ENCODE peak calls at places on chromosomes 6 and 20, in six cellular contexts. E is ovary, X is left ventricle myocardium inferior, W is GM23338, J is stomach, G is tibial nerve. U is an unnamed sample.

GRCh38 chr6:98929498-98930060 is 18.2 kb downstream of the FBXL4 start:
- DNase-seq in E (no peak), X (no peak), W (no peak), J (no peak), G (no peak), U (no peak)

GRCh38 chr20:45325367-45325766 is 17.3 kb upstream of the MATN4 start:
- DNase-seq in E (no peak), X (no peak), W (no peak), J (no peak), G (no peak), U (no peak)

GRCh38 chr20:45308078-45308778 is at the start of gene MATN4:
- DNase-seq in E (no peak), X (no peak), W (peak; percentile 65), J (peak; percentile 77), G (no peak), U (no peak)

GRCh38 chr6:20954325-20954724 is 420.1 kb downstream of the CDKAL1 start:
- DNase-seq in E (no peak), X (no peak), W (no peak), J (no peak), G (no peak), U (no peak)

GRCh38 chr6:40569162-40569920 is 17.8 kb downstream of the LRFN2 start:
- DNase-seq in E (no peak), X (no peak), W (no peak), J (no peak), G (no peak), U (no peak)

GRCh38 chr20:10902836-10903410 is 229.1 kb upstream of the JAG1 start:
- DNase-seq in E (no peak), X (no peak), W (no peak), J (no peak), G (no peak), U (no peak)

GRCh38 chr6:5749666-5750215 is 257.0 kb downstream of the NRN1 start:
- DNase-seq in E (no peak), X (no peak), W (no peak), J (no peak), G (no peak), U (no peak)

GRCh38 chr6:79438015-79438414 is 99.2 kb downstream of the LCA5 start:
- DNase-seq in E (no peak), X (peak; percentile 15), W (no peak), J (no peak), G (no peak), U (no peak)

GRCh38 chr6:18395177-18395850 is 8.2 kb downstream of the RNF144B start:
- DNase-seq in E (no peak), X (no peak), W (peak; percentile 84), J (no peak), G (no peak), U (no peak)

GRCh38 chr6:106077170-106077569 is 9.0 kb upstream of the PRDM1 start:
- DNase-seq in E (no peak), X (no peak), W (no peak), J (no peak), G (no peak), U (no peak)

GRCh38 chr6:139605350-139605749 is 230.9 kb upstream of the CITED2 start:
- DNase-seq in E (no peak), X (no peak), W (no peak), J (no peak), G (no peak), U (no peak)

GRCh38 chr6:148954934-148955915 is 208.4 kb downstream of the UST start:
- DNase-seq in E (no peak), X (no peak), W (no peak), J (no peak), G (no peak), U (no peak)

GRCh38 chr6:119626884-119627619 is 277.5 kb upstream of the MAN1A1 start:
- DNase-seq in E (no peak), X (no peak), W (no peak), J (no peak), G (no peak), U (no peak)

GRCh38 chr6:143112837-143113236 is 52.1 kb downstream of the AIG1 start:
- DNase-seq in E (no peak), X (no peak), W (no peak), J (no peak), G (no peak), U (no peak)

GRCh38 chr20:25336561-25337422 is 53.8 kb downstream of the ABHD12 start:
- DNase-seq in E (no peak), X (no peak), W (peak; percentile 76), J (no peak), G (no peak), U (no peak)

GRCh38 chr20:56995635-56996075 is 270.8 kb downstream of the BMP7 start:
- DNase-seq in E (no peak), X (no peak), W (peak; percentile 86), J (no peak), G (no peak), U (no peak)

GRCh38 chr6:47247227-47247797 is 62.4 kb downstream of the TNFRSF21 start:
- DNase-seq in E (no peak), X (no peak), W (no peak), J (no peak), G (no peak), U (no peak)

GRCh38 chr6:11854418-11855165 is 76.0 kb upstream of the ADTRP start:
- DNase-seq in E (no peak), X (no peak), W (no peak), J (no peak), G (no peak), U (no peak)

GRCh38 chr20:19938421-19938787 is 78.8 kb upstream of the NAA20 start:
- DNase-seq in E (no peak), X (no peak), W (no peak), J (no peak), G (no peak), U (no peak)
- H3K4me1 ChIP-seq in E (no peaks in the 10 kb centered on the region), X (peaks cover 100% of the 10 kb centered on the region), W (no peaks in the 10 kb centered on the region), J (peaks cover 35% of the 10 kb centered on the region), G (peaks cover 20% of the 10 kb centered on the region), U (peaks cover 62% of the 10 kb centered on the region)

DNA sequence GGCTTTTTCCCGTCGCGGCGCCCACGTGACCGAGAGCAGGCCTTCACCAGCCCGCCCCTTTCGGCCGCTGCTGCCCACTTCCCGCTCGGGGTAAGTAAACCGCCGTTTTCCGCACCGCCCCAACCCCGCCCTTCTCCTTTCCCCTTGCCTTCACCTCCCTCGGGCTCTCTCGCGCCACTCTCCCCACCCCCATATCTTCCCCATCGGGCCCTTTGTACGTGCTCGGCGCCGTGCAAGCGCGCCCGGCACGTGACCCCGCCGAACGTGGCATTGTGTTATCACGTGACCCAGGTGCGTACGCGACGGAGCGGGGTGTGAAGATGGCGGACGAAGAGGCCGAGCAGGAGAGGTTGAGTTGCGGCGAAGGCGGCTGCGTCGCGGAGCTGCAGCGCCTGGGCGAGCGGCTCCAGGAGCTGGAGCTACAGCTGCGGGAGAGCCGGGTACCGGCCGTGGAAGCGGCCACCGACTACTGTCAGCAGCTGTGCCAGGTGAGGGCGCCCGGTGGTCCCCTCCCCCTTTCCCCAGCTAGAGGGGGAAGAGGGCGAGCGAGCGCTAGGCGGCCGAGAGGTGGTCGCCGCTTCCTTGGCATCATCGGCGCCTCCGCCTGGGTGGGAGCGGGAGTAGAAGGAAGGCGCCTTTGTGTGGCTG is at the start of gene ZNF292:
- DNase-seq in E (peak; percentile 94), X (peak; percentile 95), W (peak; percentile 98), J (peak; percentile 97), G (peak; percentile 95), U (peak; percentile 99)
- TF ChIP-seq CTCF in E (no peak), X (peak; percentile 6), W (no peak), J (no peak), G (no peak), U (no peak)

GRCh38 chr6:169800116-169800667 is 48.8 kb downstream of the ERMARD start:
- DNase-seq in E (no peak), X (no peak), W (no peak), J (no peak), G (no peak), U (no peak)
- H3K4me1 ChIP-seq in E (no peaks in the 10 kb centered on the region), X (no peaks in the 10 kb centered on the region), W (no peaks in the 10 kb centered on the region), J (peaks cover 15% of the 10 kb centered on the region), G (no peaks in the 10 kb centered on the region), U (no peaks in the 10 kb centered on the region)

DNA sequence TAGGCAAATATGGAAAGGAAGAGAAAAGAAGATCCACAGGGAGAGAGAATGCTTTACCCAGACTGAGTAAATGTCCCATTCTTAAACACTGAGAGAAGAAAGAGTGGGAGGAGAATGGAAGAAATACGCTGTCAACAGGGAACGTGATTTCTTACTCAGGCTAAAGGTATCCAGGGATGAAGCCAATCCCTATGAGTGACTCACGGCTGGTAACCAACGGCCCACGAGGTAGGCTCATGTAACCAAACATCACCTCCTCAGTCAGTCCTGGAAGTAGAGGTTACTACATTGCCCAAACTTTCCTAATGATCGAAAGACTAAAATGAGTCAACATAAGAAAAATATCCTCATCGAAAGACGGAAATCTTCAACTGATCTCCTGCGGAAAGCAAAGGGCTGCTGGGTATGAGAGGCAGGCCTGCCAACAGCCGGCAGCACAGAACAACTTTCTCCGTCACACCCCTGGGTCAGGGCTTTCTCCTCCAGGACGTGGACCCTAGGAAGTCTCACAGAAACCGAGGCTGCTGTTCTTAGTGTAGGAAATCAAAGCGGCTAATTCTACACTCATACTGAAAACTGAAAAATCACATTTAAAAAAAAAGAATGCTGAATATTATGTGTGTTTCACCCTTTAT is 292.6 kb downstream of the GMDS start:
- DNase-seq in E (no peak), X (no peak), W (no peak), J (no peak), G (no peak), U (no peak)
- TF ChIP-seq CTCF in E (no peak), X (no peak), W (no peak), J (no peak), G (no peak), U (no peak)

GRCh38 chr6:36125575-36125974 is 4.7 kb upstream of the MAPK13 start:
- DNase-seq in E (no peak), X (no peak), W (no peak), J (no peak), G (no peak), U (no peak)
- H3K4me1 ChIP-seq in E (peaks cover under 1% of the 10 kb centered on the region), X (peaks cover 22% of the 10 kb centered on the region), W (peaks cover 9% of the 10 kb centered on the region), J (peaks cover 20% of the 10 kb centered on the region), G (peaks cover 4% of the 10 kb centered on the region), U (peaks cover 15% of the 10 kb centered on the region)

GRCh38 chr20:20849126-20849525 is 136.7 kb upstream of the RALGAPA2 start:
- DNase-seq in E (no peak), X (no peak), W (no peak), J (no peak), G (no peak), U (no peak)

GRCh38 chr20:20839771-20840170 is 127.3 kb upstream of the RALGAPA2 start:
- DNase-seq in E (no peak), X (no peak), W (no peak), J (no peak), G (no peak), U (no peak)

DNA sequence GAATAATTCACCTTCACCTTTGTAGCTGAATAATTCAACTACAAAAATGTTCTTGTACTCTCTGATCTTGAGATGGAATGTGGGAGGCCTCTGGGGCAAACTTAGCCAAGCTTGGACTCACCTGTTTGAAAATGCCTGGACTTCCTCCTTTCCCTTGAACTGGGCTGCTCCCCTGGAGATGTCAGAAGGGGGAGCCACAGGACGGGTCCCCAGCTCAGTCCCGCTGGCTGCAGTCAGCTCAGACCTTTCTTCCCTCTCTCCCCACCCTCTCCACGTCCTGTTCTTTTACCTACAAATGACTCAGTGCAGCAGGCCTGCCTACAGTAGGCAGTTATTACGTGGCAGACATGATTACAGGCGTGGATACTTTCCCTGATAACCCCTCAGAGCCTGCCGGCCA is 131.5 kb upstream of the RALGAPA2 start:
- DNase-seq in E (no peak), X (no peak), W (peak; percentile 70), J (peak; percentile 56), G (no peak), U (no peak)
- TF ChIP-seq CTCF in E (no peak), X (no peak), W (peak; percentile 80), J (no peak), G (no peak), U (no peak)